ENCODE peak calls at places on chromosomes 6 and 20, in five cellular contexts. X is kidney epithelial cell, K is OCI-LY7, V is ascending aorta, H is right lobe of liver. P is an unnamed sample.

GRCh38 chr20:44594730-44595129 is 12.4 kb downstream of the PKIG start:
- DNase-seq in X (peak), K (no peak), V (no peak), H (no peak), P (no peak)

GRCh38 chr6:146598785-146599405 is at the start of gene ADGB:
- DNase-seq in X (no peak), K (no peak), V (no peak), H (peak), P (no peak)

GRCh38 chr20:51341581-51341980 is 200.9 kb downstream of the NFATC2 start:
- DNase-seq in X (no peak), K (no peak), V (no peak), H (no peak), P (no peak)

GRCh38 chr20:63472862-63473390 is 471 bp upstream of the KCNQ2 start:
- DNase-seq in X (no peak), K (no peak), V (no peak), H (no peak), P (no peak)

GRCh38 chr6:161674930-161675523 is 401.2 kb upstream of the AGPAT4 start:
- DNase-seq in X (no peak), K (no peak), V (no peak), H (no peak), P (no peak)

GRCh38 chr6:151911401-151911800 is 103.9 kb downstream of the ESR1 start:
- DNase-seq in X (no peak), K (no peak), V (no peak), H (no peak), P (no peak)

GRCh38 chr20:50682947-50683530 is 8.3 kb downstream of the RIPOR3 start:
- DNase-seq in X (no peak), K (no peak), V (no peak), H (no peak), P (no peak)

GRCh38 chr20:5168582-5169396 is 42.0 kb downstream of the CDS2 start:
- DNase-seq in X (no peak), K (peak), V (peak), H (no peak), P (no peak)

GRCh38 chr6:38193486-38194281 is 374.2 kb downstream of the ZFAND3 start:
- DNase-seq in X (no peak), K (no peak), V (no peak), H (no peak), P (no peak)

GRCh38 chr6:112701201-112701600 is 354.1 kb downstream of the RFPL4B start:
- DNase-seq in X (no peak), K (no peak), V (no peak), H (no peak), P (no peak)

GRCh38 chr6:63926950-63927349 is 291.3 kb downstream of the PHF3 start:
- DNase-seq in X (no peak), K (no peak), V (no peak), H (no peak), P (no peak)

GRCh38 chr6:46325561-46326525 is 155.1 kb upstream of the ENPP5 start:
- DNase-seq in X (peak), K (peak), V (no peak), H (no peak), P (peak)

GRCh38 chr6:19869464-19869863 is 32.3 kb downstream of the ID4 start:
- DNase-seq in X (no peak), K (peak), V (no peak), H (no peak), P (no peak)

GRCh38 chr6:76250666-76251065 is 178.2 kb upstream of the IMPG1 start:
- DNase-seq in X (no peak), K (no peak), V (no peak), H (no peak), P (no peak)

GRCh38 chr6:3915076-3915791 is 66.1 kb downstream of the FAM50B start:
- DNase-seq in X (no peak), K (peak), V (no peak), H (no peak), P (no peak)

GRCh38 chr6:5906340-5906670 is 100.4 kb downstream of the NRN1 start:
- DNase-seq in X (no peak), K (no peak), V (no peak), H (no peak), P (no peak)

GRCh38 chr20:40943591-40943990 is 85.0 kb upstream of the TOP1 start:
- DNase-seq in X (no peak), K (peak), V (no peak), H (no peak), P (no peak)

GRCh38 chr6:129555206-129555832 is 154.7 kb downstream of the ARHGAP18 start:
- DNase-seq in X (no peak), K (no peak), V (no peak), H (no peak), P (no peak)

GRCh38 chr6:28885149-28885738 is 38.5 kb downstream of the TRIM27 start:
- DNase-seq in X (no peak), K (no peak), V (no peak), H (no peak), P (no peak)

GRCh38 chr6:34900321-34901031 is 11.4 kb downstream of the ANKS1A start:
- DNase-seq in X (no peak), K (no peak), V (no peak), H (no peak), P (no peak)

GRCh38 chr20:50731055-50731929 is at the start of gene PARD6B:
- DNase-seq in X (peak), K (peak), V (peak), H (peak), P (no peak)

GRCh38 chr6:18138906-18139305 is 16.0 kb downstream of the TPMT start:
- DNase-seq in X (no peak), K (no peak), V (no peak), H (no peak), P (no peak)

GRCh38 chr20:34532320-34532719 is 16.1 kb downstream of the DYNLRB1 start:
- DNase-seq in X (no peak), K (no peak), V (no peak), H (no peak), P (no peak)

GRCh38 chr6:71284785-71285184 is 3.8 kb upstream of the OGFRL1 start:
- DNase-seq in X (no peak), K (no peak), V (no peak), H (no peak), P (no peak)

GRCh38 chr20:54350415-54350814 is 125.0 kb upstream of the DOK5 start:
- DNase-seq in X (no peak), K (no peak), V (no peak), H (no peak), P (no peak)

GRCh38 chr6:21946298-21946783 is 350.5 kb downstream of the PRL start:
- DNase-seq in X (peak), K (no peak), V (no peak), H (no peak), P (peak)

GRCh38 chr6:1792989-1793388 is 183.3 kb downstream of the FOXC1 start:
- DNase-seq in X (no peak), K (peak), V (no peak), H (no peak), P (no peak)

GRCh38 chr20:19815553-19815991 is 57.5 kb downstream of the RIN2 start:
- DNase-seq in X (peak), K (peak), V (peak), H (no peak), P (peak)
- TF ChIP-seq CTCF in X (peak), K (no peak), V (no peak), H (no peak), P (no peak)

GRCh38 chr6:106517699-106518098 is 111.6 kb downstream of the RTN4IP1 start:
- DNase-seq in X (no peak), K (no peak), V (no peak), H (no peak), P (no peak)

GRCh38 chr6:106516629-106517028 is 112.7 kb downstream of the RTN4IP1 start:
- DNase-seq in X (no peak), K (peak), V (no peak), H (no peak), P (no peak)

GRCh38 chr6:106519460-106520394 is 109.6 kb downstream of the RTN4IP1 start:
- DNase-seq in X (peak), K (peak), V (no peak), H (no peak), P (peak)

GRCh38 chr6:106520711-106521367 is 108.5 kb downstream of the RTN4IP1 start:
- DNase-seq in X (no peak), K (peak), V (no peak), H (no peak), P (no peak)

GRCh38 chr6:106518748-106519147 is 110.5 kb downstream of the RTN4IP1 start:
- DNase-seq in X (no peak), K (peak), V (no peak), H (no peak), P (no peak)
- H3K4me3 ChIP-seq in X (no peak), K (peak), V (no peak), H (no peak), P (no peak)

DNA sequence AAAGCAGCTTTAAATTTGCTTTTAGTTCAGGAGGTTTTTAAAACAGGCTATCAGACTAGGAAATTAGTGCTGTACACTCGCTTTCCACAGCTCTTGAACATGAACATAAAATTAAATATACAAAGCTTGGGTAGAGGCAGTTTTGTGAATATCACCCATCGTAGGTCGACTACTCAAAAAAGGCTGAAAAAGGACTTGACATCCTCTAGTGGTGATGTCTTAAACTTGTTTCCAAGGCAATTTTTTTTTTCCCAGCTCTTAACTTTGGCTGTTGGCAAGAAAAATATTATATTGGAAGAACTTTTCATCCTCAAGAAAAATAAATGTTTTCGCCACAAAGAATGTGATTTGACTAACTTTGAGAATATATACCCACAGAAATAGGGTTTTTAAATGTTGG is 2.9 kb downstream of the MAP7 start:
- DNase-seq in X (no peak), K (no peak), V (no peak), H (no peak), P (no peak)
- TF ChIP-seq CTCF in X (peak), K (peak), V (peak), H (peak), P (peak)

DNA sequence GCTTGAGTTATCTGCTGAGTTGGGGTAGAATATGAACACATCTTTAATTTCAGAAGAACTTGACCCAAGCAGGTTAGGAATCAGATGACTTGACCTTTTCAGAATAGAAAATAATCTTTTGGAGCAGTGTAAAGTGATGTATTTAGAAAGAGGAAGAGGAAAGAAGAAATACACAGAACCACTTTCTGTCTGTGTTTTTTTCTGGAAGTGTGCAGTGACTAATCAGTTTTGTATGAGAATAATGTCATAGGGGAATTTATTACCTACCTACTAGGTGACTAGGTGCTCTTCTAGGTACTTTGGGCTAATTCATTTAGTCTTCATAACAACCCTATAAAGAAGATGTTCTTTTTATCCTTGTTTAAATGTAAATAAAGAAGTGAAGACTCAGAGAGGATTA is 3.0 kb downstream of the PPP1R14C start:
- DNase-seq in X (no peak), K (no peak), V (no peak), H (no peak), P (no peak)
- H3K4me3 ChIP-seq in X (no peak), K (no peak), V (no peak), H (no peak), P (no peak)

GRCh38 chr6:156449128-156449527 is 328.1 kb upstream of the ARID1B start:
- DNase-seq in X (no peak), K (no peak), V (no peak), H (no peak), P (no peak)
- TF ChIP-seq CTCF in X (no peak), K (no peak), V (no peak), H (no peak), P (no peak)

DNA sequence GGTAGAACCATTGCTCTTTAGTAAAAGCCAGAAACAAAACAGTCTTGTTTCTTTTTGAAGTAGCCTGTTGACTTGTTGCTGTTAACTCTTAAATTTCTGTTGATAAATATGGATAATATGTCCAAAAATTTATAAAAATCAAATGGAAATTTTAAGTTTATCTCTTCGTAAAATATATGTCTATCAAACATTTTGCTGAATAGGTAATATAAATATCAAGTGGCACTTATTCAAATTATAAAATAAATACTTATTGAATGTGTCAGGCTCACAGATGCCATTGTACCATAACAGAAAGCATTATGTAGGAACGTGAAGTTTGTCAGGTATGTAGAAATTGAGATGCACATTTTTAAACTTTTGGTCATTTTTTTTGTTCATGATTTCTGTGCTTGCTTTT is 216.5 kb downstream of the ARID1B start:
- DNase-seq in X (no peak), K (no peak), V (no peak), H (no peak), P (no peak)
- H3K4me3 ChIP-seq in X (no peak), K (peak), V (no peak), H (no peak), P (no peak)